ENCODE peak calls at places on chromosomes 3 and 15, in six cellular contexts. One of them, this sample, is unnamed.

GRCh38 chr3:108297636-108298035 is 1.3 kb downstream of the HHLA2 start:
- DNase-seq in H1: no peak
- DNase-seq in DND-41: peak; percentile 15
- DNase-seq in neural progenitor cell: peak; percentile 11
- DNase-seq in K562: no peak
- DNase-seq in fibroblast of lung: no peak
- DNase-seq in this sample: no peak

GRCh38 chr3:156010829-156011228 is 109.5 kb upstream of the KCNAB1 start:
- DNase-seq in H1: no peak
- DNase-seq in DND-41: no peak
- DNase-seq in neural progenitor cell: peak; percentile 56
- DNase-seq in K562: no peak
- DNase-seq in fibroblast of lung: no peak
- DNase-seq in this sample: peak; percentile 16

GRCh38 chr15:35748105-35748504 is 202.1 kb upstream of the DPH6 start:
- DNase-seq in H1: no peak
- DNase-seq in DND-41: no peak
- DNase-seq in neural progenitor cell: no peak
- DNase-seq in K562: no peak
- DNase-seq in fibroblast of lung: no peak
- DNase-seq in this sample: no peak

GRCh38 chr3:49493901-49494300 is 23.8 kb downstream of the DAG1 start:
- DNase-seq in H1: no peak
- DNase-seq in DND-41: no peak
- DNase-seq in neural progenitor cell: no peak
- DNase-seq in K562: no peak
- DNase-seq in fibroblast of lung: no peak
- DNase-seq in this sample: no peak

GRCh38 chr3:128278761-128279593 is 125.7 kb downstream of the EEFSEC start:
- DNase-seq in H1: no peak
- DNase-seq in DND-41: no peak
- DNase-seq in neural progenitor cell: peak; percentile 84
- DNase-seq in K562: no peak
- DNase-seq in fibroblast of lung: peak; percentile 94
- DNase-seq in this sample: peak; percentile 94

GRCh38 chr15:56042031-56042430 is 48.6 kb upstream of the NEDD4 start:
- DNase-seq in H1: no peak
- DNase-seq in DND-41: no peak
- DNase-seq in neural progenitor cell: no peak
- DNase-seq in K562: no peak
- DNase-seq in fibroblast of lung: no peak
- DNase-seq in this sample: no peak

GRCh38 chr3:176106380-176106779 is 1090.9 kb downstream of the TBL1XR1 start:
- DNase-seq in H1: no peak
- DNase-seq in DND-41: no peak
- DNase-seq in neural progenitor cell: no peak
- DNase-seq in K562: no peak
- DNase-seq in fibroblast of lung: peak; percentile 18
- DNase-seq in this sample: no peak

GRCh38 chr3:45510519-45510918 is 84.0 kb upstream of the LIMD1 start:
- DNase-seq in H1: no peak
- DNase-seq in DND-41: no peak
- DNase-seq in neural progenitor cell: no peak
- DNase-seq in K562: no peak
- DNase-seq in fibroblast of lung: no peak
- DNase-seq in this sample: no peak

GRCh38 chr3:171284308-171285075 is 175.7 kb downstream of the TNIK start:
- DNase-seq in H1: peak; percentile 3
- DNase-seq in DND-41: no peak
- DNase-seq in neural progenitor cell: no peak
- DNase-seq in K562: no peak
- DNase-seq in fibroblast of lung: peak; percentile 97
- DNase-seq in this sample: no peak

GRCh38 chr3:178518660-178519396 is 17.4 kb upstream of the KCNMB2 start:
- DNase-seq in H1: no peak
- DNase-seq in DND-41: no peak
- DNase-seq in neural progenitor cell: no peak
- DNase-seq in K562: no peak
- DNase-seq in fibroblast of lung: no peak
- DNase-seq in this sample: peak; percentile 9

GRCh38 chr15:51076898-51077564 is 17.7 kb downstream of the TNFAIP8L3 start:
- DNase-seq in H1: no peak
- DNase-seq in DND-41: no peak
- DNase-seq in neural progenitor cell: no peak
- DNase-seq in K562: no peak
- DNase-seq in fibroblast of lung: peak; percentile 83
- DNase-seq in this sample: no peak
- H3K4me3 ChIP-seq in H1: peak overlapping the region; percentile 6
- H3K4me3 ChIP-seq in DND-41: no peak overlapping the region
- H3K4me3 ChIP-seq in neural progenitor cell: no peak overlapping the region
- H3K4me3 ChIP-seq in K562: no peak overlapping the region
- H3K4me3 ChIP-seq in fibroblast of lung: peak overlapping the region; percentile 38
- H3K4me3 ChIP-seq in this sample: no peak overlapping the region

GRCh38 chr3:195258449-195259145 is 12.4 kb downstream of the XXYLT1 start:
- DNase-seq in H1: no peak
- DNase-seq in DND-41: no peak
- DNase-seq in neural progenitor cell: no peak
- DNase-seq in K562: no peak
- DNase-seq in fibroblast of lung: peak; percentile 27
- DNase-seq in this sample: no peak
- TF ChIP-seq CTCF in H1: no peak
- TF ChIP-seq CTCF in DND-41: no peak
- TF ChIP-seq CTCF in neural progenitor cell: no peak
- TF ChIP-seq CTCF in K562: no peak
- TF ChIP-seq CTCF in fibroblast of lung: no peak
- TF ChIP-seq CTCF in this sample: no peak

DNA sequence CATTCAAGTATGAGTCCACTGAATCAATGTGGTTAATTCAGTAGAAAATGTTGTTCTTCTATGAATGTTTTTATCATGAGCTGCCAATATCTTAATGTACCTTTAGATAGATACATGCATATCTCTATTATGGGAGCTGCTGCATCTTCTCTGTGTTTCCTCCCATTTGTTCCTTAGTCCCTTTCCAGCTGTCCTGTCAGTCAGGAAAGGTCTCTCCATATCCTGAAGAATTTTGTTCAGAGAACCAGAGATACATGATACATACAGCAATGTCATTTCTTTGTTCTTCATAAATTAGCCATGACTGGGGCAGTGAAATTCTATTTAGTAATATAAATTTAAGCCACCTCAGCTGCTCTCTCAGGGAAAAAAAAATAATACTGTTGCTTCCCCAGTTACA is 103.7 kb downstream of the P3H2 start:
- DNase-seq in H1: no peak
- DNase-seq in DND-41: no peak
- DNase-seq in neural progenitor cell: no peak
- DNase-seq in K562: no peak
- DNase-seq in fibroblast of lung: no peak
- DNase-seq in this sample: no peak
- H3K4me1 ChIP-seq in H1: peaks cover 31% of the 10 kb centered on the region
- H3K4me1 ChIP-seq in DND-41: no peaks in the 10 kb centered on the region
- H3K4me1 ChIP-seq in neural progenitor cell: peaks cover 17% of the 10 kb centered on the region
- H3K4me1 ChIP-seq in K562: no peaks in the 10 kb centered on the region
- H3K4me1 ChIP-seq in fibroblast of lung: peaks cover 4% of the 10 kb centered on the region
- H3K4me1 ChIP-seq in this sample: no peaks in the 10 kb centered on the region

GRCh38 chr15:70526221-70526973 is 237.0 kb downstream of the UACA start:
- DNase-seq in H1: no peak
- DNase-seq in DND-41: no peak
- DNase-seq in neural progenitor cell: no peak
- DNase-seq in K562: no peak
- DNase-seq in fibroblast of lung: no peak
- DNase-seq in this sample: peak; percentile 93
- H3K4me3 ChIP-seq in H1: no peak overlapping the region
- H3K4me3 ChIP-seq in DND-41: no peak overlapping the region
- H3K4me3 ChIP-seq in neural progenitor cell: no peak overlapping the region
- H3K4me3 ChIP-seq in K562: no peak overlapping the region
- H3K4me3 ChIP-seq in fibroblast of lung: no peak overlapping the region
- H3K4me3 ChIP-seq in this sample: peak overlapping the region; percentile 43

DNA sequence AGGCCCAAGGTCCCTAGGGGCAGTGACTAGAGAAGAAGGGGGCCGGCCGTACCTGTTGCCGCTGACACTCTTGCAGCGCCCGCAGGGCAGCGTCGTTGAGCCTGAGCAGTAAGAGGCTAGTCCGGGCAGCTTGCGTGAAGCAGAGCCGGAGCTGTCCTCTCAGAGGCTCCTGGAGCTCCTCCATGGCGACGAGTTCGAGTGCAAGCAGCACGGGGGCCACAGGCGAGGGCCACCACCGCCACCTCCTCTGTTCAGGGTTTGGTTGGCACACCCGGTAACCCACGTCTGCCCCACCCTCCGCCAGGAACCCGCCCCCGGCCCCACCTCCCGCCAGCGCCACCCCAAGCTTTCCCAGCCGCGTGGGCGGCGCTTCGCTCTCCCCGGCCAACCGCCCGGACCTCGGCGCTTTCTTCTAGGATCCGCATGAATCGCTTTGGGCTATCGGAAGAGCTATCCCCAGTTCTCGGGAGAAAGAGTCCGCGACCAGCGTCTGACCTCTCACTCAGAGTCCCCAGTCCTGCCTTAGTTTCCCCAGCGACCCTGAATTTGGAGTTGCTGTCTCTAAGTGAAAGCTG is at the start of gene ELL3:
- DNase-seq in H1: peak; percentile 33
- DNase-seq in DND-41: peak; percentile 76
- DNase-seq in neural progenitor cell: peak; percentile 75
- DNase-seq in K562: peak; percentile 60
- DNase-seq in fibroblast of lung: peak; percentile 62
- DNase-seq in this sample: peak; percentile 66
- TF ChIP-seq CTCF in H1: no peak
- TF ChIP-seq CTCF in DND-41: no peak
- TF ChIP-seq CTCF in neural progenitor cell: no peak
- TF ChIP-seq CTCF in K562: no peak
- TF ChIP-seq CTCF in fibroblast of lung: no peak
- TF ChIP-seq CTCF in this sample: no peak

DNA sequence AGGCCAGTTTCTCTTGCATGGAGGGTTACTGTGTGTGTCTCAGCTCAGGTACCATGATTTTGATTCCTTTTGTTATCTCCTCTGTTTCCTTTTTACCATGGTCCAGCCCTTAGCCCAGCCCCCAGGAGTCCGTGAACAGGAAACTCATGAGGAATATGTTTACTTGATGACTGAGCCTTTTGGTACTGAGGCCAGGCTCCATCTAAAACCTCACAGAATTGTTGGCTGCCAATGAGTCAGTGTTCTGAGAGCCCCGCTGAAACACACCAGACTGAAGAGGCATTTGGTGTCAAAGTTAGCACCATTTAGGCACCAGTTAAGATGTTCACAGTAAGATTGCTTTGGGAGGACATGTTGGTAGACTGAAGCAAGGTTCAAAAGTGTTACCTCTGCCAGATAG is 80.9 kb downstream of the DGKG start:
- DNase-seq in H1: no peak
- DNase-seq in DND-41: no peak
- DNase-seq in neural progenitor cell: no peak
- DNase-seq in K562: no peak
- DNase-seq in fibroblast of lung: peak; percentile 68
- DNase-seq in this sample: no peak
- H3K4me1 ChIP-seq in H1: no peaks in the 10 kb centered on the region
- H3K4me1 ChIP-seq in DND-41: no peaks in the 10 kb centered on the region
- H3K4me1 ChIP-seq in neural progenitor cell: no peaks in the 10 kb centered on the region
- H3K4me1 ChIP-seq in K562: no peaks in the 10 kb centered on the region
- H3K4me1 ChIP-seq in fibroblast of lung: peaks cover 2% of the 10 kb centered on the region
- H3K4me1 ChIP-seq in this sample: peaks cover 10% of the 10 kb centered on the region

GRCh38 chr3:191331443-191331842 is 1.1 kb upstream of the UTS2B start:
- DNase-seq in H1: no peak
- DNase-seq in DND-41: no peak
- DNase-seq in neural progenitor cell: no peak
- DNase-seq in K562: peak; percentile 6
- DNase-seq in fibroblast of lung: peak; percentile 32
- DNase-seq in this sample: no peak
- H3K4me3 ChIP-seq in H1: no peak overlapping the region
- H3K4me3 ChIP-seq in DND-41: no peak overlapping the region
- H3K4me3 ChIP-seq in neural progenitor cell: peak overlapping the region; percentile 97
- H3K4me3 ChIP-seq in K562: peak overlapping the region; percentile 78
- H3K4me3 ChIP-seq in fibroblast of lung: peak overlapping the region; percentile 91
- H3K4me3 ChIP-seq in this sample: no peak overlapping the region

This sample was measured in BE2C.